ENCODE peak calls at places on chromosomes 1 and 21, in six cellular contexts. One of them, this sample, is unnamed. For H3K4me1, the result is how much of the 10 kb centered on the place peaks cover.

GRCh38 chr1:8625981-8626898 is 191.2 kb downstream of the RERE start:
- DNase-seq in CD8-positive, alpha-beta memory T cell: no peak
- DNase-seq in PC-9: peak
- DNase-seq in IMR-90: peak
- DNase-seq in left ventricle myocardium inferior: no peak
- DNase-seq in effector memory CD4-positive, alpha-beta T cell: no peak
- DNase-seq in this sample: peak

GRCh38 chr1:233613252-233614172 is at the start of gene KCNK1:
- DNase-seq in IMR-90: peak
- DNase-seq in left ventricle myocardium inferior: peak
- DNase-seq in effector memory CD4-positive, alpha-beta T cell: no peak
- DNase-seq in CD8-positive, alpha-beta memory T cell: no peak
- DNase-seq in PC-9: peak
- DNase-seq in this sample: no peak

GRCh38 chr21:32137266-32137665 is 141.6 kb downstream of the MIS18A start:
- DNase-seq in CD8-positive, alpha-beta memory T cell: no peak
- DNase-seq in PC-9: no peak
- DNase-seq in IMR-90: no peak
- DNase-seq in left ventricle myocardium inferior: no peak
- DNase-seq in effector memory CD4-positive, alpha-beta T cell: no peak
- DNase-seq in this sample: no peak

GRCh38 chr1:20400341-20401177 is 85.5 kb downstream of the CAMK2N1 start:
- DNase-seq in effector memory CD4-positive, alpha-beta T cell: no peak
- DNase-seq in PC-9: no peak
- DNase-seq in CD8-positive, alpha-beta memory T cell: no peak
- DNase-seq in left ventricle myocardium inferior: no peak
- DNase-seq in IMR-90: no peak
- DNase-seq in this sample: no peak

GRCh38 chr1:185170291-185170848 is 13.4 kb downstream of the SWT1 start:
- DNase-seq in IMR-90: peak
- DNase-seq in PC-9: no peak
- DNase-seq in left ventricle myocardium inferior: no peak
- DNase-seq in CD8-positive, alpha-beta memory T cell: peak
- DNase-seq in effector memory CD4-positive, alpha-beta T cell: peak
- DNase-seq in this sample: no peak

GRCh38 chr1:67646145-67647035 is 38.6 kb upstream of the GADD45A start:
- DNase-seq in CD8-positive, alpha-beta memory T cell: no peak
- DNase-seq in IMR-90: peak
- DNase-seq in PC-9: peak
- DNase-seq in left ventricle myocardium inferior: peak
- DNase-seq in effector memory CD4-positive, alpha-beta T cell: no peak
- DNase-seq in this sample: no peak

GRCh38 chr1:213986925-213987250 is 885 bp upstream of the PROX1 start:
- DNase-seq in effector memory CD4-positive, alpha-beta T cell: no peak
- DNase-seq in PC-9: no peak
- DNase-seq in left ventricle myocardium inferior: no peak
- DNase-seq in CD8-positive, alpha-beta memory T cell: no peak
- DNase-seq in IMR-90: no peak
- DNase-seq in this sample: no peak

GRCh38 chr21:45255381-45256020 is 32.2 kb downstream of the POFUT2 start:
- DNase-seq in IMR-90: no peak
- DNase-seq in CD8-positive, alpha-beta memory T cell: peak
- DNase-seq in left ventricle myocardium inferior: no peak
- DNase-seq in PC-9: no peak
- DNase-seq in effector memory CD4-positive, alpha-beta T cell: peak
- DNase-seq in this sample: peak

GRCh38 chr21:40335689-40336088 is 468.5 kb downstream of the PCP4 start:
- DNase-seq in CD8-positive, alpha-beta memory T cell: no peak
- DNase-seq in left ventricle myocardium inferior: no peak
- DNase-seq in IMR-90: no peak
- DNase-seq in PC-9: no peak
- DNase-seq in effector memory CD4-positive, alpha-beta T cell: no peak
- DNase-seq in this sample: no peak

GRCh38 chr1:8667869-8668595 is 149.4 kb downstream of the RERE start:
- DNase-seq in left ventricle myocardium inferior: no peak
- DNase-seq in CD8-positive, alpha-beta memory T cell: no peak
- DNase-seq in effector memory CD4-positive, alpha-beta T cell: no peak
- DNase-seq in IMR-90: peak
- DNase-seq in PC-9: no peak
- DNase-seq in this sample: no peak

GRCh38 chr1:61083014-61083798 is 845 bp downstream of the NFIA start:
- DNase-seq in effector memory CD4-positive, alpha-beta T cell: no peak
- DNase-seq in CD8-positive, alpha-beta memory T cell: peak
- DNase-seq in IMR-90: no peak
- DNase-seq in left ventricle myocardium inferior: peak
- DNase-seq in PC-9: no peak
- DNase-seq in this sample: no peak

GRCh38 chr21:46552274-46552673 is 52.6 kb downstream of the S100B start:
- DNase-seq in effector memory CD4-positive, alpha-beta T cell: no peak
- DNase-seq in PC-9: no peak
- DNase-seq in IMR-90: no peak
- DNase-seq in left ventricle myocardium inferior: no peak
- DNase-seq in CD8-positive, alpha-beta memory T cell: peak
- DNase-seq in this sample: no peak

GRCh38 chr1:235940282-235940681 is 73.6 kb upstream of the LYST start:
- DNase-seq in PC-9: no peak
- DNase-seq in CD8-positive, alpha-beta memory T cell: no peak
- DNase-seq in IMR-90: no peak
- DNase-seq in left ventricle myocardium inferior: no peak
- DNase-seq in effector memory CD4-positive, alpha-beta T cell: no peak
- DNase-seq in this sample: no peak

GRCh38 chr1:63836374-63836773 is 62.6 kb downstream of the ROR1 start:
- DNase-seq in CD8-positive, alpha-beta memory T cell: no peak
- DNase-seq in left ventricle myocardium inferior: no peak
- DNase-seq in effector memory CD4-positive, alpha-beta T cell: no peak
- DNase-seq in IMR-90: no peak
- DNase-seq in PC-9: no peak
- DNase-seq in this sample: no peak
- H3K4me1 ChIP-seq in CD8-positive, alpha-beta memory T cell: under half
- H3K4me1 ChIP-seq in left ventricle myocardium inferior: under half
- H3K4me1 ChIP-seq in effector memory CD4-positive, alpha-beta T cell: under half
- H3K4me1 ChIP-seq in IMR-90: under half
- H3K4me1 ChIP-seq in PC-9: under half
- H3K4me1 ChIP-seq in this sample: under half

DNA sequence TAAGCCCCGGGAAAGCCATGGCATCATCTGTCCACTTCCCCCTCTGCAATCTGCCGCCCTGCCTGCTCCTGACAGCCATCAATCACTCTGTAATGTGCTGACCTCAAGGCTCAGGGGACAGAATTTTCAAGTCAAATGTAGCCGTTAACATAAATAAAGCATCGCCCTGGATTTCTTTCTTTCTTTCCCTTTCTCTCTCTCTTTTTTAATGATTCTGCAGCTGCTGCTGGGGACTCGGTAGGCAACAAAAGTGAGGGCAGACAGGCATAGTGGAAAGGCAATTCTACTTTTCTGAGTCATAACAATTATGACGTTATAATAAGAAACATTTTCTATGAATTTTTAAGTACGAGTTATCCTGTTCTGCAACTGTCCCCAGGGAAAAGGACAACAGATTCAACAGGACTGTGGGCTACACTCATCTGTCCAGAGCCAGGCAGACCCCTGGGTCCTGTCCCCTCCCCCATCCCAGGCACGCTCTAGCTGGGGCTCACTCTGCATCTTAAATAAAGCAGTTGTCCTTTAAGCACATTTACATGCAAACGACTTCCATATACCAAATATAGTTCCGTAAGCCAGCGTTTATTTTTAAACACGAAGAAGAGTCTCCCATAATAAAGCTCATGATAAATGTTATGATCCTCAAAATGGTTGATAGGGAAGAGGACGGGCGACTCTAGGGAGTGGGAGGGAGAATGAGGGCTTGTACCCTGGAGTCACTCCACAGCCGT is 78.6 kb downstream of the SSBP3 start:
- DNase-seq in PC-9: no peak
- DNase-seq in IMR-90: peak
- DNase-seq in left ventricle myocardium inferior: no peak
- DNase-seq in CD8-positive, alpha-beta memory T cell: no peak
- DNase-seq in effector memory CD4-positive, alpha-beta T cell: no peak
- DNase-seq in this sample: no peak
- H3K4me1 ChIP-seq in PC-9: under half
- H3K4me1 ChIP-seq in IMR-90: half or more
- H3K4me1 ChIP-seq in left ventricle myocardium inferior: half or more
- H3K4me1 ChIP-seq in CD8-positive, alpha-beta memory T cell: under half
- H3K4me1 ChIP-seq in effector memory CD4-positive, alpha-beta T cell: under half
- H3K4me1 ChIP-seq in this sample: half or more

GRCh38 chr1:56566994-56567393 is 12.4 kb downstream of the PLPP3 start:
- DNase-seq in IMR-90: no peak
- DNase-seq in CD8-positive, alpha-beta memory T cell: no peak
- DNase-seq in effector memory CD4-positive, alpha-beta T cell: no peak
- DNase-seq in left ventricle myocardium inferior: no peak
- DNase-seq in PC-9: no peak
- DNase-seq in this sample: no peak
- H3K4me1 ChIP-seq in IMR-90: under half
- H3K4me1 ChIP-seq in CD8-positive, alpha-beta memory T cell: under half
- H3K4me1 ChIP-seq in effector memory CD4-positive, alpha-beta T cell: under half
- H3K4me1 ChIP-seq in left ventricle myocardium inferior: half or more
- H3K4me1 ChIP-seq in PC-9: under half
- H3K4me1 ChIP-seq in this sample: under half

DNA sequence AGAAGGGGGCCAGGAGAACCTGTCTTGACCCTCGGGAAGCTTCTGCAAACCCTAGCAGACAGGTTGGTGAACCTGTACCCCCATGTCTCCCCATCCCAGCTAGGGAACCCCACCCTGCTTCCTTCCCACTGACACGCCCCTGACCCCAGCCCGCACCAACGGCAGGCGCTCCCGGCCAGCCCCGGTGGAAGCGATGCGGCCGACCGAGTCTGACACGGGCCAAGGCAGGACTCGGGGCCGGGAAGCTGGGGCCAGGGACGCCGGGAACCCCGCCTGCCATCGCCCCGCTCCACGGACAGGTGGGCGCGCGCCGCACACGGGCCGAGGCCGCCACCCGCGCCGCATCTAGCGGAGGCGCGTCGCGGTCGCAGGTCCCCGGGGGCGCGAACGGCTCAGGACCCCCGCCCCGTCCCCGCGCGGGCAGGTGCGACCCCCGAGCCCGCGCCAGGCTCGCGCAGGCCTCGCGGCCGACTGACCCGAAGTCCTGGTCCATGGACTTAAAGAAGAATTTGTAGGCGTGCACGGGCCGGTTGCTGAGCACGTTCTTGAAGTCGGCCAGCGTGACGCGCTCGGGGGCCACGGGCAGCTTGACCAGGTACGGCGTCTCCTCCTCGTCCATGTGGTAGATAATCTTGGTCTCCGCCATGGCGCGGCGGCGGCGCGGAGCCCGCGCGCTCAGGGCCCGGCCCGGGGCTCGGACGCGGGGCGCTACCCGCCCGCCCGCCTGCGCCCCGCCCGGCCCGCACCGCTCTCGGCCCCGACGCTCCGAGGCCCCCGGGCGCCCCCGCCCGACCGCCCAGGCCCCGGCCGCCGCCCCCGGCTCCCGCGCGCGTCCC is 580 bp downstream of the DVL1 start:
- DNase-seq in IMR-90: peak
- DNase-seq in left ventricle myocardium inferior: no peak
- DNase-seq in PC-9: no peak
- DNase-seq in CD8-positive, alpha-beta memory T cell: no peak
- DNase-seq in effector memory CD4-positive, alpha-beta T cell: no peak
- DNase-seq in this sample: no peak
- H3K4me1 ChIP-seq in IMR-90: under half
- H3K4me1 ChIP-seq in left ventricle myocardium inferior: half or more
- H3K4me1 ChIP-seq in PC-9: under half
- H3K4me1 ChIP-seq in CD8-positive, alpha-beta memory T cell: under half
- H3K4me1 ChIP-seq in effector memory CD4-positive, alpha-beta T cell: under half
- H3K4me1 ChIP-seq in this sample: under half

GRCh38 chr1:27569088-27569459 is 34.9 kb downstream of the AHDC1 start:
- DNase-seq in effector memory CD4-positive, alpha-beta T cell: no peak
- DNase-seq in PC-9: no peak
- DNase-seq in CD8-positive, alpha-beta memory T cell: no peak
- DNase-seq in left ventricle myocardium inferior: no peak
- DNase-seq in IMR-90: no peak
- DNase-seq in this sample: no peak

GRCh38 chr1:27570383-27570755 is 33.6 kb downstream of the AHDC1 start:
- DNase-seq in PC-9: no peak
- DNase-seq in IMR-90: no peak
- DNase-seq in left ventricle myocardium inferior: peak
- DNase-seq in CD8-positive, alpha-beta memory T cell: no peak
- DNase-seq in effector memory CD4-positive, alpha-beta T cell: no peak
- DNase-seq in this sample: no peak

GRCh38 chr1:27570823-27571222 is 33.1 kb downstream of the AHDC1 start:
- DNase-seq in effector memory CD4-positive, alpha-beta T cell: no peak
- DNase-seq in IMR-90: no peak
- DNase-seq in PC-9: no peak
- DNase-seq in left ventricle myocardium inferior: no peak
- DNase-seq in CD8-positive, alpha-beta memory T cell: no peak
- DNase-seq in this sample: no peak

GRCh38 chr1:27568247-27569087 is 35.5 kb downstream of the AHDC1 start:
- DNase-seq in CD8-positive, alpha-beta memory T cell: peak
- DNase-seq in PC-9: peak
- DNase-seq in left ventricle myocardium inferior: peak
- DNase-seq in effector memory CD4-positive, alpha-beta T cell: peak
- DNase-seq in IMR-90: peak
- DNase-seq in this sample: peak

GRCh38 chr1:27569506-27570382 is 34.2 kb downstream of the AHDC1 start:
- DNase-seq in effector memory CD4-positive, alpha-beta T cell: no peak
- DNase-seq in PC-9: no peak
- DNase-seq in left ventricle myocardium inferior: peak
- DNase-seq in CD8-positive, alpha-beta memory T cell: no peak
- DNase-seq in IMR-90: no peak
- DNase-seq in this sample: no peak
- H3K4me1 ChIP-seq in effector memory CD4-positive, alpha-beta T cell: under half
- H3K4me1 ChIP-seq in PC-9: under half
- H3K4me1 ChIP-seq in left ventricle myocardium inferior: half or more
- H3K4me1 ChIP-seq in CD8-positive, alpha-beta memory T cell: under half
- H3K4me1 ChIP-seq in IMR-90: half or more
- H3K4me1 ChIP-seq in this sample: half or more

DNA sequence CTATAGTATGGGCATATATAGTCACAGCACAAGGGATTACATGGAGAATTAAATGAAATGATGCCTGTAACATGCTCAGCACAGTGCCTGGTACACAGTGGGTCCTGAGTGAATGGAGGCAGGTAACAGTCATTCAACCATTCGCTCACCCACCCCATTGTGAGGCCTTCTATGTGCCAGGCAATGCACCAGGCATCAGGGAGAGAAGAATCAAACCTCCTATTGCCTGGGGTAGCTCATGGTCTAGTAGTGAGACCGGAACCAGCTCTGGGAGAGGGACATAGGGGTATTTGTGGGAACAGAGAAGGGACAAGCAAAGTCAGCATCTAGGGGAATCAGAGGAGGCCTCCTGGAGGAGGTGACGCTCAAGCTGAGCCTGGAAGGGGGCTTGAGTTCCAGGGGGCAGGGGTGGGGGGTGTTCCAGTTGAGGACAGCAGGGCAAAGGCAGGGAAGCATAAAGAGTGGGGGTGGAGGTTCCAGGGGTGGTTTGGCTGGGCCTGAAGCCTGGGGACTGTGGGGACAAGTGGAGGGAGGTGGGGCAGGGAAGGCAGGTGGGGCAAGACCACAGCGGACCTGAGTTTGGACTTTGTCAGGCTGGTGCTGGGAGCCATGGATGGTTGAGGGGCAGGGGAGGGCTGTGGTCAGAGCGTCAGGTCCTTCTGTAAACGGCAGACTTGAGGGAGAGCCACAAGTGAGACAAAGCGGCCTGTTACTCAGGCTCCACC is 591.6 kb downstream of the PTPRU start:
- DNase-seq in effector memory CD4-positive, alpha-beta T cell: no peak
- DNase-seq in IMR-90: no peak
- DNase-seq in PC-9: no peak
- DNase-seq in CD8-positive, alpha-beta memory T cell: no peak
- DNase-seq in left ventricle myocardium inferior: no peak
- DNase-seq in this sample: no peak
- H3K4me1 ChIP-seq in effector memory CD4-positive, alpha-beta T cell: under half
- H3K4me1 ChIP-seq in IMR-90: under half
- H3K4me1 ChIP-seq in PC-9: under half
- H3K4me1 ChIP-seq in CD8-positive, alpha-beta memory T cell: under half
- H3K4me1 ChIP-seq in left ventricle myocardium inferior: under half
- H3K4me1 ChIP-seq in this sample: under half